ENCODE peak calls at places on chromosome X, in four cellular contexts. B is CD4-positive, alpha-beta T cell; C is effector memory CD4-positive, alpha-beta T cell; G is ascending aorta. Z is an unnamed sample.

GRCh38 chrX:31871989-31872388 is 800.1 kb upstream of the FTHL17 start:
- DNase-seq in B (no peak), G (no peak), C (no peak), Z (no peak)

GRCh38 chrX:134551365-134552095 is 91.6 kb downstream of the HPRT1 start:
- DNase-seq in B (no peak), C (no peak), G (no peak), Z (no peak)

GRCh38 chrX:136689441-136689840 is 41.5 kb downstream of the CD40LG start:
- DNase-seq in C (no peak), G (no peak), B (no peak), Z (no peak)

GRCh38 chrX:57930051-57930450 is 19.8 kb upstream of the ZXDA start:
- DNase-seq in G (no peak), C (no peak), B (no peak), Z (no peak)

GRCh38 chrX:40189018-40189417 is 91.3 kb upstream of the BCOR start:
- DNase-seq in G (no peak), C (no peak), B (no peak), Z (no peak)

GRCh38 chrX:140507223-140507981 is 2.5 kb upstream of the SOX3 start:
- DNase-seq in C (no peak), B (no peak), G (no peak), Z (no peak)

GRCh38 chrX:129773649-129774458 is 5.9 kb upstream of the SASH3 start:
- DNase-seq in G (no peak), C (no peak), B (no peak), Z (no peak)

GRCh38 chrX:37912286-37912685 is 64.9 kb upstream of the DYNLT3 start:
- DNase-seq in C (no peak), B (no peak), G (no peak), Z (peak; percentile 32)

GRCh38 chrX:10507876-10508275 is 112.5 kb downstream of the MID1 start:
- DNase-seq in C (no peak), B (no peak), G (no peak), Z (no peak)

GRCh38 chrX:132590350-132591026 is 101.7 kb upstream of the MBNL3 start:
- DNase-seq in G (no peak), C (no peak), B (no peak), Z (no peak)

GRCh38 chrX:71282514-71283408 is 674 bp upstream of the NONO start:
- DNase-seq in B (peak; percentile 8), C (peak; percentile 33), G (no peak), Z (no peak)

GRCh38 chrX:110210417-110211139 is 107.3 kb downstream of the AMMECR1 start:
- DNase-seq in G (no peak), C (no peak), B (no peak), Z (peak; percentile 42)

GRCh38 chrX:102345916-102346315 is 93.9 kb downstream of the NXF2B start:
- DNase-seq in B (peak; percentile 57), C (peak; percentile 13), G (no peak), Z (no peak)

GRCh38 chrX:29241831-29242230 is 654.6 kb downstream of the IL1RAPL1 start:
- DNase-seq in C (no peak), G (no peak), B (no peak), Z (no peak)

GRCh38 chrX:18354369-18355329 is at the start of gene SCML2:
- DNase-seq in B (peak; percentile 19), G (no peak), C (no peak), Z (no peak)

GRCh38 chrX:140701480-140701879 is 8.1 kb upstream of the LINC00632 start:
- DNase-seq in C (no peak), G (no peak), B (no peak), Z (no peak)

GRCh38 chrX:150581093-150581775 is 12.8 kb downstream of the MTM1 start:
- DNase-seq in B (no peak), C (no peak), G (no peak), Z (peak; percentile 36)

GRCh38 chrX:69136546-69137331 is 28.5 kb downstream of the PJA1 start:
- DNase-seq in C (no peak), B (no peak), G (no peak), Z (no peak)

GRCh38 chrX:23952984-23953907 is 45.4 kb downstream of the CXorf58 start:
- DNase-seq in C (peak; percentile 9), B (peak; percentile 36), G (no peak), Z (no peak)

GRCh38 chrX:48703228-48703627 is 6.7 kb downstream of the SUV39H1 start:
- DNase-seq in C (no peak), G (no peak), B (no peak), Z (no peak)

GRCh38 chrX:48703642-48704481 is 7.3 kb downstream of the SUV39H1 start:
- DNase-seq in B (no peak), G (no peak), C (no peak), Z (peak; percentile 80)

GRCh38 chrX:48702716-48703115 is 6.2 kb downstream of the SUV39H1 start:
- DNase-seq in G (no peak), B (no peak), C (no peak), Z (no peak)

GRCh38 chrX:48709522-48710117 is 13.1 kb downstream of the SUV39H1 start:
- DNase-seq in C (no peak), G (no peak), B (no peak), Z (no peak)

DNA sequence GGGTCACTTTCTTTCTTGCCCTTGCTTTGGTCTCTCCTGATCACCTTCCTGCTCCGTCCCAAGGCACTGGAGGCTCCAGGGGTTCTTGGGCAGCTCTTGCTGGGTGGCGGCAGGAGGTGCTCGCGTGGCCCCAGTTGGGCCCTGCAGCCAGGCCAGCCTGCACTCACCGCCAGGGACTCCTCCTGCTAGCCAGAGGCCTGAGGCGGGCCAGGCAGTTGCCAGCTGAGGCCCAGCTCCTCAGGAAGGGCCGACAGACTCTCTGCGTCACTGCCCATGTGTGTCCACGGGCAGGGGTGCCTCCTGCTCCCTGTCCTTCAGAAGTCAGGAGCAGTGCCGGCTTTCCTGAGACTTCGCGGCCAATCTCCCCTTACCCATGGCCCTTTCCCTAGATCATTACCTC is 9.3 kb downstream of the SUV39H1 start:
- DNase-seq in C (no peak), B (no peak), G (no peak), Z (no peak)
- H3K9me3 ChIP-seq in C (no peaks in the 10 kb centered on the region), B (no peaks in the 10 kb centered on the region), G (no peaks in the 10 kb centered on the region), Z (peaks cover 3% of the 10 kb centered on the region)

GRCh38 chrX:47446431-47446830 is 36.6 kb downstream of the ZNF41 start:
- DNase-seq in B (no peak), G (no peak), C (no peak), Z (no peak)
- H3K9me3 ChIP-seq in B (peaks cover 36% of the 10 kb centered on the region), G (peaks cover 10% of the 10 kb centered on the region), C (peaks cover 12% of the 10 kb centered on the region), Z (peaks cover 11% of the 10 kb centered on the region)

GRCh38 chrX:1151378-1152077 is 60.9 kb downstream of the CRLF2 start:
- DNase-seq in C (no peak), G (no peak), B (no peak), Z (no peak)
- H3K9me3 ChIP-seq in C (no peaks in the 10 kb centered on the region), G (no peaks in the 10 kb centered on the region), B (no peaks in the 10 kb centered on the region), Z (no peaks in the 10 kb centered on the region)

GRCh38 chrX:63917296-63917695 is 132.3 kb upstream of the ARHGEF9 start:
- DNase-seq in G (no peak), B (no peak), C (no peak), Z (no peak)
- H3K9me3 ChIP-seq in G (no peaks in the 10 kb centered on the region), B (peaks cover 8% of the 10 kb centered on the region), C (no peaks in the 10 kb centered on the region), Z (peaks cover 3% of the 10 kb centered on the region)

GRCh38 chrX:155998761-155999510 is 1.4 kb downstream of the IL9R start:
- DNase-seq in G (no peak), B (no peak), C (no peak), Z (no peak)

GRCh38 chrX:156002517-156002916 is 5.0 kb downstream of the IL9R start:
- DNase-seq in G (no peak), B (no peak), C (no peak), Z (no peak)

GRCh38 chrX:156000361-156000926 is 2.9 kb downstream of the IL9R start:
- DNase-seq in G (no peak), B (no peak), C (no peak), Z (peak; percentile 41)

GRCh38 chrX:156001667-156002021 is 4.1 kb downstream of the IL9R start:
- DNase-seq in B (no peak), C (no peak), G (no peak), Z (peak; percentile 50)

GRCh38 chrX:156001001-156001666 is 3.6 kb downstream of the IL9R start:
- DNase-seq in C (no peak), G (no peak), B (no peak), Z (no peak)
- H3K9me3 ChIP-seq in C (no peaks in the 10 kb centered on the region), G (no peaks in the 10 kb centered on the region), B (no peaks in the 10 kb centered on the region), Z (no peaks in the 10 kb centered on the region)

GRCh38 chrX:27254663-27255062 is 208.5 kb downstream of the PPP4R3C start:
- DNase-seq in G (no peak), B (no peak), C (no peak), Z (no peak)

GRCh38 chrX:27251369-27251768 is 211.8 kb downstream of the PPP4R3C start:
- DNase-seq in B (no peak), G (no peak), C (no peak), Z (no peak)
- H3K9me3 ChIP-seq in B (no peaks in the 10 kb centered on the region), G (no peaks in the 10 kb centered on the region), C (no peaks in the 10 kb centered on the region), Z (no peaks in the 10 kb centered on the region)

GRCh38 chrX:81232218-81232617 is 30.3 kb downstream of the SH3BGRL start:
- DNase-seq in B (no peak), C (no peak), G (no peak), Z (no peak)

GRCh38 chrX:81240701-81241100 is 38.8 kb downstream of the SH3BGRL start:
- DNase-seq in G (no peak), B (no peak), C (no peak), Z (no peak)

GRCh38 chrX:81241753-81242152 is 39.9 kb downstream of the SH3BGRL start:
- DNase-seq in B (no peak), G (no peak), C (no peak), Z (no peak)

GRCh38 chrX:81237516-81237915 is 35.6 kb downstream of the SH3BGRL start:
- DNase-seq in B (no peak), G (no peak), C (no peak), Z (no peak)

DNA sequence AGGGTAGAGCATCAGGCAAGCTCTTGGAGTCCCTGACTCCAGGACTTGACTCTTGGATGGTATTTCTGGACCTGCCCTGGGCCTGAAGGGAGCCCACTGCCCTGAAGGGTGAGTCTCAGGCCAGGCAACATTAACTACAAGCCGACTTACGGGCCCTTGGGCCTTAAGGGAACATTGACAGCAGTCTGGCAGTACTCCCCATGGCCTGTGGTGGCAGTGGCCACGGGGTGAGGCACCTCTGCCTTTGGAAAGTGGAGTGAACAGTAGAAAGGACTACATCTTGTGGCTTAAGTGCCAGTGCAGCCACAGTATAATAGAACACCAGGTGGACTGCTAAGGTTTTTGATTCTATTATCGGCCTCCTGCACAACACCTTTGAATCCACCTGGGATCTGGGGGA is 36.3 kb downstream of the SH3BGRL start:
- DNase-seq in C (no peak), B (no peak), G (no peak), Z (no peak)
- H3K9me3 ChIP-seq in C (no peaks in the 10 kb centered on the region), B (no peaks in the 10 kb centered on the region), G (no peaks in the 10 kb centered on the region), Z (peaks cover 4% of the 10 kb centered on the region)

GRCh38 chrX:44944894-44945293 is 71.9 kb downstream of the KDM6A start:
- DNase-seq in B (no peak), G (no peak), C (no peak), Z (no peak)

GRCh38 chrX:44938111-44938510 is 65.1 kb downstream of the KDM6A start:
- DNase-seq in G (no peak), B (no peak), C (no peak), Z (no peak)

GRCh38 chrX:44946771-44947170 is 73.8 kb downstream of the KDM6A start:
- DNase-seq in C (no peak), B (no peak), G (no peak), Z (no peak)

GRCh38 chrX:44945736-44946135 is 72.7 kb downstream of the KDM6A start:
- DNase-seq in B (no peak), C (no peak), G (no peak), Z (no peak)

GRCh38 chrX:44943007-44943406 is 70.0 kb downstream of the KDM6A start:
- DNase-seq in B (no peak), G (no peak), C (no peak), Z (no peak)
- H3K9me3 ChIP-seq in B (no peaks in the 10 kb centered on the region), G (no peaks in the 10 kb centered on the region), C (peaks cover 9% of the 10 kb centered on the region), Z (peaks cover 3% of the 10 kb centered on the region)